ENCODE peak calls at places on chromosomes 13 and 19, in eight cellular contexts. One of them, this sample, is unnamed.

GRCh38 chr19:17834350-17835181 is 13.2 kb downstream of the JAK3 start:
- DNase-seq in suprapubic skin: no peak
- DNase-seq in upper lobe of left lung: no peak
- DNase-seq in transverse colon: no peak
- DNase-seq in tibial nerve: no peak
- DNase-seq in stomach: no peak
- DNase-seq in A549: no peak
- DNase-seq in K562: peak
- DNase-seq in this sample: no peak

GRCh38 chr19:30228113-30228725 is 144.0 kb upstream of the ZNF536 start:
- DNase-seq in tibial nerve: no peak
- DNase-seq in A549: no peak
- DNase-seq in K562: no peak
- DNase-seq in stomach: no peak
- DNase-seq in upper lobe of left lung: no peak
- DNase-seq in suprapubic skin: no peak
- DNase-seq in transverse colon: peak
- DNase-seq in this sample: no peak

GRCh38 chr19:44847144-44848035 is 1.3 kb downstream of the NECTIN2 start:
- DNase-seq in tibial nerve: peak
- DNase-seq in suprapubic skin: peak
- DNase-seq in stomach: peak
- DNase-seq in transverse colon: peak
- DNase-seq in K562: peak
- DNase-seq in upper lobe of left lung: peak
- DNase-seq in A549: peak
- DNase-seq in this sample: peak

GRCh38 chr19:40321566-40322270 is 26.5 kb downstream of the C19orf47 start:
- DNase-seq in stomach: no peak
- DNase-seq in transverse colon: no peak
- DNase-seq in A549: no peak
- DNase-seq in K562: no peak
- DNase-seq in suprapubic skin: peak
- DNase-seq in upper lobe of left lung: no peak
- DNase-seq in tibial nerve: no peak
- DNase-seq in this sample: no peak

GRCh38 chr19:28943651-28944050 is 269.3 kb downstream of the UQCRFS1 start:
- DNase-seq in suprapubic skin: no peak
- DNase-seq in tibial nerve: no peak
- DNase-seq in K562: peak
- DNase-seq in upper lobe of left lung: no peak
- DNase-seq in transverse colon: no peak
- DNase-seq in A549: no peak
- DNase-seq in stomach: no peak
- DNase-seq in this sample: no peak

GRCh38 chr19:42441047-42441440 is 1.7 kb downstream of the CXCL17 start:
- DNase-seq in stomach: peak
- DNase-seq in upper lobe of left lung: peak
- DNase-seq in suprapubic skin: no peak
- DNase-seq in transverse colon: no peak
- DNase-seq in K562: no peak
- DNase-seq in tibial nerve: no peak
- DNase-seq in A549: no peak
- DNase-seq in this sample: no peak

GRCh38 chr13:24541127-24541475 is 28.5 kb upstream of the PARP4 start:
- DNase-seq in stomach: no peak
- DNase-seq in K562: no peak
- DNase-seq in suprapubic skin: no peak
- DNase-seq in transverse colon: no peak
- DNase-seq in tibial nerve: no peak
- DNase-seq in upper lobe of left lung: no peak
- DNase-seq in A549: no peak
- DNase-seq in this sample: no peak

GRCh38 chr19:49133621-49134454 is 14.5 kb downstream of the PPFIA3 start:
- DNase-seq in A549: peak
- DNase-seq in upper lobe of left lung: peak
- DNase-seq in tibial nerve: no peak
- DNase-seq in suprapubic skin: no peak
- DNase-seq in transverse colon: peak
- DNase-seq in stomach: peak
- DNase-seq in K562: peak
- DNase-seq in this sample: peak

GRCh38 chr19:46762245-46762890 is 16.1 kb upstream of the STRN4 start:
- DNase-seq in tibial nerve: no peak
- DNase-seq in stomach: no peak
- DNase-seq in transverse colon: no peak
- DNase-seq in K562: no peak
- DNase-seq in suprapubic skin: no peak
- DNase-seq in A549: no peak
- DNase-seq in upper lobe of left lung: no peak
- DNase-seq in this sample: no peak

GRCh38 chr13:42569576-42570344 is 4.2 kb upstream of the TNFSF11 start:
- DNase-seq in A549: no peak
- DNase-seq in tibial nerve: no peak
- DNase-seq in upper lobe of left lung: no peak
- DNase-seq in K562: no peak
- DNase-seq in stomach: no peak
- DNase-seq in transverse colon: no peak
- DNase-seq in suprapubic skin: no peak
- DNase-seq in this sample: no peak

GRCh38 chr19:8240274-8241229 is 31.4 kb downstream of the CERS4 start:
- DNase-seq in transverse colon: peak
- DNase-seq in stomach: peak
- DNase-seq in tibial nerve: peak
- DNase-seq in suprapubic skin: peak
- DNase-seq in A549: no peak
- DNase-seq in K562: peak
- DNase-seq in upper lobe of left lung: peak
- DNase-seq in this sample: peak

GRCh38 chr13:37446503-37446902 is 152.1 kb downstream of the POSTN start:
- DNase-seq in suprapubic skin: peak
- DNase-seq in stomach: no peak
- DNase-seq in K562: no peak
- DNase-seq in transverse colon: no peak
- DNase-seq in upper lobe of left lung: no peak
- DNase-seq in A549: no peak
- DNase-seq in tibial nerve: no peak
- DNase-seq in this sample: no peak

GRCh38 chr19:2429917-2430570 is 2.7 kb upstream of the TIMM13 start:
- DNase-seq in stomach: no peak
- DNase-seq in suprapubic skin: no peak
- DNase-seq in tibial nerve: no peak
- DNase-seq in A549: no peak
- DNase-seq in transverse colon: no peak
- DNase-seq in K562: no peak
- DNase-seq in upper lobe of left lung: no peak
- DNase-seq in this sample: no peak

GRCh38 chr13:99956473-99957349 is 14.9 kb downstream of the ZIC5 start:
- DNase-seq in tibial nerve: no peak
- DNase-seq in K562: no peak
- DNase-seq in suprapubic skin: no peak
- DNase-seq in A549: no peak
- DNase-seq in transverse colon: no peak
- DNase-seq in upper lobe of left lung: no peak
- DNase-seq in stomach: no peak
- DNase-seq in this sample: no peak

GRCh38 chr13:51956717-51957116 is 54.5 kb downstream of the ATP7B start:
- DNase-seq in A549: no peak
- DNase-seq in stomach: no peak
- DNase-seq in suprapubic skin: no peak
- DNase-seq in upper lobe of left lung: no peak
- DNase-seq in tibial nerve: no peak
- DNase-seq in K562: no peak
- DNase-seq in transverse colon: no peak
- DNase-seq in this sample: no peak

GRCh38 chr13:35648109-35648508 is 171.6 kb upstream of the MAB21L1 start:
- DNase-seq in upper lobe of left lung: no peak
- DNase-seq in suprapubic skin: no peak
- DNase-seq in tibial nerve: no peak
- DNase-seq in K562: no peak
- DNase-seq in stomach: no peak
- DNase-seq in A549: no peak
- DNase-seq in transverse colon: no peak
- DNase-seq in this sample: no peak

GRCh38 chr19:38433268-38433733 is at the start of gene RYR1:
- DNase-seq in stomach: peak
- DNase-seq in suprapubic skin: no peak
- DNase-seq in upper lobe of left lung: peak
- DNase-seq in tibial nerve: peak
- DNase-seq in transverse colon: peak
- DNase-seq in K562: peak
- DNase-seq in A549: peak
- DNase-seq in this sample: no peak

GRCh38 chr19:31418692-31419430 is 69.6 kb upstream of the TSHZ3 start:
- DNase-seq in K562: no peak
- DNase-seq in tibial nerve: no peak
- DNase-seq in A549: no peak
- DNase-seq in suprapubic skin: no peak
- DNase-seq in upper lobe of left lung: no peak
- DNase-seq in stomach: no peak
- DNase-seq in transverse colon: no peak
- DNase-seq in this sample: no peak

GRCh38 chr19:548841-549830 is 5.3 kb downstream of the GZMM start:
- DNase-seq in suprapubic skin: no peak
- DNase-seq in transverse colon: no peak
- DNase-seq in upper lobe of left lung: no peak
- DNase-seq in A549: no peak
- DNase-seq in tibial nerve: no peak
- DNase-seq in stomach: no peak
- DNase-seq in K562: peak
- DNase-seq in this sample: no peak

GRCh38 chr19:51664997-51665396 is 18.4 kb upstream of the SIGLEC14 start:
- DNase-seq in transverse colon: no peak
- DNase-seq in tibial nerve: no peak
- DNase-seq in stomach: no peak
- DNase-seq in A549: no peak
- DNase-seq in suprapubic skin: no peak
- DNase-seq in K562: no peak
- DNase-seq in upper lobe of left lung: no peak
- DNase-seq in this sample: no peak

GRCh38 chr19:3024870-3025515 is 4.1 kb downstream of the TLE2 start:
- DNase-seq in transverse colon: peak
- DNase-seq in stomach: no peak
- DNase-seq in K562: peak
- DNase-seq in suprapubic skin: no peak
- DNase-seq in upper lobe of left lung: no peak
- DNase-seq in tibial nerve: no peak
- DNase-seq in A549: no peak
- DNase-seq in this sample: no peak

GRCh38 chr13:114140131-114140908 is 7.9 kb upstream of the RASA3 start:
- DNase-seq in upper lobe of left lung: no peak
- DNase-seq in stomach: no peak
- DNase-seq in tibial nerve: no peak
- DNase-seq in suprapubic skin: no peak
- DNase-seq in K562: no peak
- DNase-seq in transverse colon: peak
- DNase-seq in A549: no peak
- DNase-seq in this sample: no peak
- H3K27ac ChIP-seq in upper lobe of left lung: no peak
- H3K27ac ChIP-seq in stomach: peak
- H3K27ac ChIP-seq in tibial nerve: no peak
- H3K27ac ChIP-seq in suprapubic skin: no peak
- H3K27ac ChIP-seq in K562: no peak
- H3K27ac ChIP-seq in transverse colon: no peak
- H3K27ac ChIP-seq in A549: no peak
- H3K27ac ChIP-seq in this sample: no peak

DNA sequence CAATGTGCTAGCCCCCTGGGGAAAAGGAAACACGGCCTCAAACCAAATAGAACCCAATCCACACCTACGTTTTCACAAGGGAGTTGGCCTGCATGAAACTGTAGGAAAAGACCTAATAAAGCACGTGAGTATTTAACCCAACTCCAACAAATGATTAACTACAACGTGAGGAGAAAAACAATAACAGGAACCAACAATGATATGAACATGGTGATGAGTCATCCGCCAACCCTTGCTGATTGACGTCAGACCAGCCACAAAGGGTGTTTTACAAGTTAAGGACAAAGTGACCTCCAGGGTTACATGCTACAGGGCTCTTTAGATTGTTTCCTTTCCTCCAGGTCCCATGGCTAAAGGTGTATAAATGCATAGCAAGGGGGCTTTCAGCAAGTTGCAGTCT is 460.5 kb downstream of the COG6 start:
- DNase-seq in K562: peak
- DNase-seq in upper lobe of left lung: peak
- DNase-seq in stomach: peak
- DNase-seq in transverse colon: peak
- DNase-seq in suprapubic skin: no peak
- DNase-seq in A549: peak
- DNase-seq in tibial nerve: peak
- DNase-seq in this sample: peak
- TF ChIP-seq EP300 in K562: no peak
- TF ChIP-seq EP300 in upper lobe of left lung: peak
- TF ChIP-seq EP300 in stomach: no peak
- TF ChIP-seq EP300 in transverse colon: no peak
- TF ChIP-seq EP300 in suprapubic skin: no peak
- TF ChIP-seq EP300 in A549: peak
- TF ChIP-seq EP300 in tibial nerve: no peak
- TF ChIP-seq EP300 in this sample: no peak

DNA sequence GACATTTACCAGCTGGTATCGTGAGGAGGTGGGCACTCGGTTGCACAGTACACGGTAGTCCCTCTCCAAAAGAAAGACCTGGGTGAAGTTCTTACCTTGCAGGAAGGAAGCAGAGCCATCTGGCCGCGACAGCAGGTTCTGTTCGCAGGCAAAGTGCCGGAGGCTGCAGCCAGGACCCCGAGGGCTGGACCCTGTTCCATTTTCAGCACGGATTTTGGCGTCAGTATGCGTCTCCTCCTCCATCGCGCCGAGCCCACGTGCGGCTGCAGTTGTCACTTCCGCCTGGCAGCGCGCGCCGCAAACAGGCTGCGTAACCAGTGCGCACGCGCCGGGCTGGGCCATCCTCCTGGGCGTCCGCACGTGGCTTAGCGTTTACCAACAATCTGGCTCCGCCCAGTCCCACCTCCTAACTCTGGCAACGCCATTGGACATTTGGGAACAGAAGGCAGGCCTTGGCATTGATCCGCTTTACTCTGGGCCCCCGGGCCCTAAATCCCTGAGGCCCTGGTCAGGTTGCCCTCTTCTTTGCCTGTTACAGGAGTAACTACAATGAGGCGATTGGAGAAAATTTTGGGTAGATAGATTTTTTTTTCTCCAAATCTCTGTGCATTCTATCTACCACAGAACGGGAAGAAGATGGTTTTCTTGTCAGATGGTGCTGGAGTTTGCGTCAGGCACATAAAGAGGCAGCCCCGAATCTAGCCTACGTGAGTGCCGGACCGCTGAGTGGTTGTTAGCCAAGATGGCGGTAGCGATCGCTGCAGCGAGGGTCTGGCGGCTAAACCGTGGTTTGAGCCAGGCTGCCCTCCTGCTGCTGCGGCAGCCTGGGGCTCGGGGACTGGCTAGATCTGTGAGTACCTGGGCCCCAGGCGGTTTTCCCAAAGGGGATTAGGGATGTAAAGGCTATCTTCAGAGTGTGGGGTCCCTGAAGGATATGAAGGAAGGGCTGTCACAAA is at the start of the genes BCKDHA and EXOSC5:
- DNase-seq in suprapubic skin: peak
- DNase-seq in transverse colon: peak
- DNase-seq in A549: peak
- DNase-seq in tibial nerve: peak
- DNase-seq in stomach: peak
- DNase-seq in K562: peak
- DNase-seq in upper lobe of left lung: peak
- DNase-seq in this sample: peak
- TF ChIP-seq POLR2A in suprapubic skin: no peak
- TF ChIP-seq POLR2A in transverse colon: peak
- TF ChIP-seq POLR2A in A549: peak
- TF ChIP-seq POLR2A in tibial nerve: no peak
- TF ChIP-seq POLR2A in stomach: no peak
- TF ChIP-seq POLR2A in K562: peak
- TF ChIP-seq POLR2A in upper lobe of left lung: peak
- TF ChIP-seq POLR2A in this sample: peak

GRCh38 chr19:5120321-5120720 is 151.4 kb downstream of the KDM4B start:
- DNase-seq in A549: no peak
- DNase-seq in suprapubic skin: no peak
- DNase-seq in upper lobe of left lung: no peak
- DNase-seq in transverse colon: no peak
- DNase-seq in tibial nerve: no peak
- DNase-seq in stomach: no peak
- DNase-seq in K562: no peak
- DNase-seq in this sample: no peak
- H3K27ac ChIP-seq in A549: no peak
- H3K27ac ChIP-seq in suprapubic skin: no peak
- H3K27ac ChIP-seq in upper lobe of left lung: no peak
- H3K27ac ChIP-seq in transverse colon: no peak
- H3K27ac ChIP-seq in tibial nerve: no peak
- H3K27ac ChIP-seq in stomach: no peak
- H3K27ac ChIP-seq in K562: no peak
- H3K27ac ChIP-seq in this sample: no peak

This sample was measured in ovary.